ENCODE peak calls at places on chromosomes 12 and 14, in five cellular contexts. F is central memory CD4-positive, alpha-beta T cell; W is EL; N is activated T-cell treated with anti-CD3 and anti-CD28 coated beads, Interleukin-2, amount 50 U/mL, for 72 hours; I is astrocyte of the spinal cord. H is an unnamed sample.

GRCh38 chr12:6917491-6918231 is 3.3 kb downstream of the ENO2 start:
- DNase-seq in F (no peak), W (peak), N (no peak), I (peak), H (no peak)

GRCh38 chr14:41873379-41874034 is 266.8 kb downstream of the LRFN5 start:
- DNase-seq in F (no peak), W (no peak), N (no peak), I (peak), H (peak)

GRCh38 chr14:30333934-30334333 is 225.0 kb upstream of the G2E3 start:
- DNase-seq in F (no peak), W (no peak), N (no peak), I (no peak), H (no peak)

GRCh38 chr12:57631566-57632368 is 1.2 kb downstream of the B4GALNT1 start:
- DNase-seq in F (no peak), W (peak), N (no peak), I (no peak), H (no peak)

GRCh38 chr14:56143025-56143424 is 24.8 kb downstream of the PELI2 start:
- DNase-seq in F (no peak), W (no peak), N (no peak), I (no peak), H (no peak)

GRCh38 chr14:103072595-103073366 is 11.2 kb upstream of the LBHD2 start:
- DNase-seq in F (no peak), W (no peak), N (no peak), I (no peak), H (no peak)

GRCh38 chr12:5713599-5714001 is 231.5 kb downstream of the ANO2 start:
- DNase-seq in F (no peak), W (no peak), N (no peak), I (no peak), H (no peak)

GRCh38 chr14:71933026-71933587 is 878 bp downstream of the RGS6 start:
- DNase-seq in F (no peak), W (no peak), N (peak), I (no peak), H (no peak)

GRCh38 chr14:61111145-61112130 is 130.4 kb downstream of the SLC38A6 start:
- DNase-seq in F (no peak), W (no peak), N (no peak), I (peak), H (peak)

GRCh38 chr12:953776-954175 is 4.3 kb upstream of the RAD52 start:
- DNase-seq in F (no peak), W (peak), N (peak), I (peak), H (peak)

GRCh38 chr12:45509187-45509586 is 220.3 kb upstream of the ARID2 start:
- DNase-seq in F (no peak), W (no peak), N (no peak), I (no peak), H (no peak)

GRCh38 chr12:12133785-12134184 is 63.0 kb downstream of the BCL2L14 start:
- DNase-seq in F (no peak), W (no peak), N (no peak), I (no peak), H (no peak)

GRCh38 chr14:99188721-99189120 is 83.3 kb downstream of the BCL11B start:
- DNase-seq in F (peak), W (no peak), N (peak), I (no peak), H (no peak)

GRCh38 chr12:1419849-1420371 is 174.5 kb downstream of the FBXL14 start:
- DNase-seq in F (no peak), W (no peak), N (no peak), I (no peak), H (no peak)

GRCh38 chr14:95832012-95832411 is 44.6 kb upstream of the TUNAR start:
- DNase-seq in F (no peak), W (no peak), N (no peak), I (no peak), H (no peak)

GRCh38 chr12:28611115-28611435 is 420.8 kb downstream of the CCDC91 start:
- DNase-seq in F (no peak), W (peak), N (no peak), I (peak), H (peak)

GRCh38 chr12:9115731-9116689 is at the start of gene A2M:
- DNase-seq in F (no peak), W (no peak), N (no peak), I (no peak), H (no peak)

GRCh38 chr12:100716949-100717732 is 77.4 kb upstream of the ANO4 start:
- DNase-seq in F (no peak), W (peak), N (no peak), I (peak), H (no peak)

GRCh38 chr12:19288603-19289244 is 150.6 kb upstream of the AEBP2 start:
- DNase-seq in F (peak), W (peak), N (no peak), I (peak), H (no peak)

GRCh38 chr12:53179694-53180269 is 740 bp upstream of the ZNF740 start:
- DNase-seq in F (no peak), W (no peak), N (no peak), I (no peak), H (no peak)

GRCh38 chr12:52608161-52608560 is 6.9 kb upstream of the KRT72 start:
- DNase-seq in F (no peak), W (no peak), N (no peak), I (no peak), H (no peak)

H was measured in brain microvascular endothelial cell.